ENCODE peak calls at places on chromosomes 11 and 22, in seven cellular contexts. W is omental fat pad, U is heart left ventricle, L is keratinocyte, M is AG04450, Z is retinal pigment epithelial cell, H is endothelial cell. F is an unnamed sample.

GRCh38 chr11:133918606-133919260 is 38.0 kb downstream of the IGSF9B start:
- DNase-seq in W (no peak), H (no peak), L (no peak), Z (no peak), M (no peak), U (no peak), F (no peak)

GRCh38 chr11:35073691-35074382 is 65.1 kb upstream of the CD44 start:
- DNase-seq in U (no peak), L (no peak), W (no peak), Z (no peak), H (no peak), M (no peak), F (no peak)

GRCh38 chr11:59767212-59767611 is 12.0 kb downstream of the STX3 start:
- DNase-seq in Z (no peak), W (no peak), M (no peak), L (no peak), U (no peak), H (no peak), F (no peak)

GRCh38 chr22:29030618-29031235 is 30.9 kb downstream of the C22orf31 start:
- DNase-seq in M (no peak), L (no peak), H (peak; percentile 53), U (peak; percentile 87), Z (peak; percentile 87), W (no peak), F (no peak)

GRCh38 chr11:36292311-36292722 is 3.1 kb upstream of the COMMD9 start:
- DNase-seq in L (no peak), U (no peak), H (peak; percentile 21), W (no peak), M (no peak), Z (no peak), F (peak; percentile 19)

GRCh38 chr22:26860233-26860765 is 202.9 kb downstream of the MIAT start:
- DNase-seq in H (no peak), L (no peak), M (no peak), Z (no peak), W (no peak), U (no peak), F (no peak)

GRCh38 chr11:17314232-17314547 is 37.4 kb upstream of the NCR3LG1 start:
- DNase-seq in Z (peak; percentile 69), M (peak; percentile 82), H (no peak), W (no peak), U (no peak), L (no peak), F (peak; percentile 61)

GRCh38 chr22:17633998-17634323 is 4.6 kb upstream of the BCL2L13 start:
- DNase-seq in U (no peak), H (no peak), M (no peak), L (no peak), W (no peak), Z (no peak), F (no peak)

GRCh38 chr11:128523616-128524015 is 63.7 kb downstream of the ETS1 start:
- DNase-seq in U (no peak), H (no peak), L (no peak), M (no peak), Z (no peak), W (no peak), F (no peak)

GRCh38 chr11:3735827-3736226 is 61.5 kb downstream of the NUP98 start:
- DNase-seq in W (no peak), H (no peak), U (no peak), M (no peak), Z (no peak), L (no peak), F (no peak)

GRCh38 chr11:119714189-119714588 is 14.8 kb downstream of the NECTIN1 start:
- DNase-seq in L (no peak), U (no peak), Z (no peak), H (no peak), M (no peak), W (no peak), F (no peak)

GRCh38 chr11:35165416-35166368 is 26.7 kb downstream of the CD44 start:
- DNase-seq in Z (no peak), H (peak; percentile 46), M (no peak), W (no peak), U (no peak), L (no peak), F (no peak)

GRCh38 chr11:125886997-125887372 is 483 bp upstream of the HYLS1 start:
- DNase-seq in U (peak; percentile 56), W (no peak), Z (no peak), M (no peak), H (no peak), L (no peak), F (no peak)

GRCh38 chr22:48101704-48102103 is 1339.3 kb downstream of the TBC1D22A start:
- DNase-seq in U (no peak), M (no peak), Z (no peak), W (no peak), H (no peak), L (no peak), F (no peak)

DNA sequence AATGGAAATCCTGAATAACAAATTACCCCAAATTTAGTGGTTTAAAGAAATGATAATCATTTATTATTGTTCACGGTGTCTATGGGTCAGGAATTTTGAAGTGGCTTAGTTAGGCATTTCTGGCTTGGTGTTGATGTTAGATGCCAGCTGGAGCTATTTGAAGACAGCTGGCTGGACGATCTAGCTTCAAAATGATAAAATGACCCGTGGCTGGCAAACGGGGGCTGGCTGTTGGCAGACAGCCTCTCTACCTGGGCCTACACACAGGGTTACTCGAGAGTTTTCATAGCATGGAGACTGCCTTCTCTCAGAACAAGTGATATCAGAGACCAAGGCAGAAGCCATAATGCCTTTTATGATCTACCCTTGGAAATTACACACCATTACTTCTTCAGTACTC is 285.2 kb downstream of the METTL15 start:
- DNase-seq in U (peak; percentile 41), L (no peak), M (no peak), Z (no peak), H (no peak), W (no peak), F (no peak)
- TF ChIP-seq CTCF in U (no peak), L (no peak), M (no peak), Z (no peak), H (no peak), W (no peak), F (no peak)

GRCh38 chr11:11659567-11660341 is 37.9 kb upstream of the GALNT18 start:
- DNase-seq in H (no peak), L (no peak), U (no peak), W (no peak), Z (no peak), M (no peak), F (no peak)
- TF ChIP-seq CTCF in H (no peak), L (peak; percentile 24), U (no peak), W (no peak), Z (peak; percentile 37), M (no peak), F (no peak)

GRCh38 chr11:8086001-8086479 is 5.0 kb downstream of the TUB start:
- DNase-seq in U (peak; percentile 50), W (no peak), Z (no peak), M (no peak), H (no peak), L (no peak), F (no peak)
- TF ChIP-seq CTCF in U (no peak), W (no peak), Z (no peak), M (no peak), H (no peak), L (no peak), F (no peak)

GRCh38 chr22:32830957-32831356 is 29.5 kb downstream of the TIMP3 start:
- DNase-seq in M (no peak), W (no peak), U (no peak), Z (no peak), L (no peak), H (no peak), F (no peak)

GRCh38 chr22:32830473-32830872 is 29.0 kb downstream of the TIMP3 start:
- DNase-seq in U (peak; percentile 72), Z (peak; percentile 42), M (no peak), L (no peak), W (no peak), H (peak; percentile 69), F (no peak)

GRCh38 chr22:32828150-32828549 is 26.6 kb downstream of the TIMP3 start:
- DNase-seq in H (no peak), U (no peak), L (no peak), Z (no peak), W (no peak), M (no peak), F (no peak)

GRCh38 chr22:32828561-32828960 is 27.1 kb downstream of the TIMP3 start:
- DNase-seq in H (no peak), U (no peak), Z (no peak), M (no peak), L (no peak), W (no peak), F (no peak)

GRCh38 chr22:32829451-32829851 is 27.9 kb downstream of the TIMP3 start:
- DNase-seq in W (no peak), Z (no peak), M (no peak), H (no peak), U (no peak), L (no peak), F (no peak)
- TF ChIP-seq CTCF in W (no peak), Z (no peak), M (no peak), H (no peak), U (no peak), L (no peak), F (no peak)

DNA sequence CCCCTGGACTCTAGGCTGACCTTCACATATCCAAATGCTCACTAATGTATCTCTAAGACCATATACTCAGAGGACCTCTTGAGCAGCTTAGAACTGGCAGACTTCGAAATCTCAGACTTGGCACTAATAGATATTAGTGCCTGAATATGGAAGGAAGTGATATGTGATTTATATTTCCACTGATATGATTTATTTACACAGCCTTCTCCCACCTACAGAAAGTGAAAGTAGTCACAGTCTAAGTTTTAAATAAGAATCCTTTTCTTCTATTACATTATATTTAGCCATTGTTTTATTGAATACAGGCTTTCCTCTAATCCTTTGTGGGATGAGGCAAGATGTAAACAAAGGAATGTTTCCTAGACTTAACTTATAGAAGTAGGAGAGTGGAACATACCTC is 6.7 kb upstream of the NAV2 start:
- DNase-seq in U (no peak), L (no peak), H (no peak), Z (no peak), M (no peak), W (no peak), F (no peak)
- TF ChIP-seq CTCF in U (no peak), L (no peak), H (no peak), Z (no peak), M (no peak), W (no peak), F (no peak)